ENCODE peak calls at places on chromosome 6, in five cellular contexts. M is NCI-H2107, U is NCI-H1694 treated with DMSO at 0.1 percent for 48 hours, G is skeletal muscle cell, B is GM04504. C is an unnamed sample.

GRCh38 chr6:151445482-151445881 is 6.4 kb downstream of the RMND1 start:
- DNase-seq in M (no peak), U (no peak), G (peak), B (no peak), C (no peak)

GRCh38 chr6:73451166-73452106 is 661 bp downstream of the CGAS start:
- DNase-seq in M (no peak), U (no peak), G (no peak), B (no peak), C (peak)

GRCh38 chr6:166310634-166311033 is 2.4 kb upstream of the PRR18 start:
- DNase-seq in M (no peak), U (no peak), G (no peak), B (no peak), C (no peak)

GRCh38 chr6:136517582-136517981 is 32.6 kb downstream of the MAP7 start:
- DNase-seq in M (no peak), U (no peak), G (no peak), B (no peak), C (no peak)

GRCh38 chr6:112951829-112952228 is 604.7 kb downstream of the RFPL4B start:
- DNase-seq in M (no peak), U (no peak), G (no peak), B (no peak), C (peak)

GRCh38 chr6:49939993-49940498 is 23.9 kb downstream of the DEFB114 start:
- DNase-seq in M (no peak), U (no peak), G (no peak), B (no peak), C (no peak)

GRCh38 chr6:26044140-26045045 is 42.8 kb upstream of the HFE start:
- DNase-seq in M (no peak), U (no peak), G (no peak), B (no peak), C (no peak)

GRCh38 chr6:48610846-48611245 is 499.8 kb upstream of the PTCHD4 start:
- DNase-seq in M (no peak), U (no peak), G (peak), B (no peak), C (no peak)

GRCh38 chr6:20692023-20692422 is 157.8 kb downstream of the CDKAL1 start:
- DNase-seq in M (no peak), U (no peak), G (no peak), B (peak), C (no peak)

GRCh38 chr6:111880181-111880944 is 7.1 kb upstream of the FYN start:
- DNase-seq in M (no peak), U (no peak), G (peak), B (peak), C (no peak)

GRCh38 chr6:11592289-11592906 is 54.8 kb downstream of the TMEM170B start:
- DNase-seq in M (no peak), U (no peak), G (no peak), B (no peak), C (no peak)

GRCh38 chr6:23218751-23219150 is 649.4 kb downstream of the HDGFL1 start:
- DNase-seq in M (no peak), U (no peak), G (peak), B (no peak), C (no peak)

GRCh38 chr6:138765896-138766487 is 7.6 kb upstream of the CCDC28A start:
- DNase-seq in M (peak), U (peak), G (peak), B (no peak), C (peak)

GRCh38 chr6:109466212-109466923 is 10.8 kb upstream of the MICAL1 start:
- DNase-seq in M (no peak), U (no peak), G (no peak), B (no peak), C (no peak)

GRCh38 chr6:44321210-44321609 is 8.1 kb upstream of the AARS2 start:
- DNase-seq in M (no peak), U (no peak), G (no peak), B (no peak), C (no peak)

GRCh38 chr6:82385102-82385501 is 21.5 kb downstream of the TPBG start:
- DNase-seq in M (no peak), U (no peak), G (no peak), B (no peak), C (no peak)

GRCh38 chr6:37150314-37150713 is 19.6 kb upstream of the PIM1 start:
- DNase-seq in M (no peak), U (no peak), G (no peak), B (no peak), C (no peak)

GRCh38 chr6:51213806-51214205 is 395.1 kb downstream of the TFAP2B start:
- DNase-seq in M (no peak), U (no peak), G (no peak), B (no peak), C (no peak)

GRCh38 chr6:43990627-43991619 is 136.3 kb downstream of the MRPL14 start:
- DNase-seq in M (no peak), U (no peak), G (peak), B (no peak), C (no peak)

GRCh38 chr6:84197708-84198107 is 29.7 kb downstream of the CEP162 start:
- DNase-seq in M (no peak), U (peak), G (no peak), B (no peak), C (peak)

GRCh38 chr6:33578588-33579011 is 1.5 kb downstream of the BAK1 start:
- DNase-seq in M (no peak), U (no peak), G (no peak), B (no peak), C (no peak)

GRCh38 chr6:117188627-117189201 is 76.6 kb upstream of the VGLL2 start:
- DNase-seq in M (no peak), U (peak), G (no peak), B (no peak), C (no peak)

GRCh38 chr6:64520050-64520449 is 884.4 kb downstream of the PHF3 start:
- DNase-seq in M (no peak), U (no peak), G (peak), B (peak), C (no peak)

GRCh38 chr6:121635355-121635754 is 199.9 kb downstream of the GJA1 start:
- DNase-seq in M (no peak), U (no peak), G (no peak), B (no peak), C (no peak)